ENCODE peak calls at places on chromosomes 12 and 14, in ten cellular contexts. I is fibroblast of mammary gland; V is Kasumi-1; W is occipital lobe; R is anterior cingulate cortex; A is CD4-positive, CD25-positive, alpha-beta regulatory T cell; S is esophagus squamous epithelium; B is cardiac septum; P is NCI-H2171; Z is activated T-helper 9 cell treated with anti-CD3 and anti-CD28 coated beads, Interleukin-2, amount 50 U/mL, for 16 hours. Q is an unnamed sample.

GRCh38 chr12:72570601-72571000 is 298.4 kb downstream of the TRHDE start:
- DNase-seq in I (no peak), V (no peak), W (no peak), R (no peak), A (no peak), S (no peak), B (no peak), P (no peak), Z (no peak), Q (no peak)

GRCh38 chr12:124032265-124032886 is 59.4 kb downstream of the ZNF664 start:
- DNase-seq in I (peak), V (peak), W (no peak), R (no peak), A (no peak), S (no peak), B (no peak), P (peak), Z (no peak), Q (peak)

GRCh38 chr12:42237853-42238239 is 202 bp downstream of the YAF2 start:
- DNase-seq in I (no peak), V (no peak), W (no peak), R (no peak), A (no peak), S (no peak), B (no peak), P (peak), Z (no peak), Q (no peak)

GRCh38 chr12:2011641-2012607 is 7.7 kb upstream of the DCP1B start:
- DNase-seq in I (no peak), V (no peak), W (no peak), R (no peak), A (no peak), S (no peak), B (no peak), P (peak), Z (no peak), Q (no peak)

GRCh38 chr12:52860102-52860838 is 11.5 kb upstream of the KRT78 start:
- DNase-seq in I (peak), V (no peak), W (no peak), R (no peak), A (no peak), S (no peak), B (no peak), P (no peak), Z (no peak), Q (no peak)

GRCh38 chr12:115941362-115941761 is 336.1 kb downstream of the MED13L start:
- DNase-seq in I (peak), V (no peak), W (no peak), R (no peak), A (no peak), S (no peak), B (no peak), P (no peak), Z (no peak), Q (no peak)

GRCh38 chr14:102930138-102930752 is 7.8 kb downstream of the AMN start:
- DNase-seq in I (no peak), V (no peak), W (no peak), R (no peak), A (no peak), S (no peak), B (no peak), P (peak), Z (no peak), Q (no peak)

GRCh38 chr14:20413785-20414117 is 450 bp upstream of the TEP1 start:
- DNase-seq in I (no peak), V (peak), W (no peak), R (no peak), A (peak), S (no peak), B (no peak), P (peak), Z (no peak), Q (no peak)

GRCh38 chr12:49827351-49828099 is 688 bp downstream of the NCKAP5L start:
- DNase-seq in I (peak), V (peak), W (peak), R (peak), A (peak), S (no peak), B (peak), P (peak), Z (peak), Q (no peak)

Q was measured in NK-92 treated with Interleukin-12 subunit alpha and Interleukin-12 subunit beta, amount 100 ng/mL, for 24 hours.